ENCODE peak calls at places on chromosomes 1 and 21, in six cellular contexts. T is activated CD8-positive, alpha-beta memory T cell treated with anti-CD3 and anti-CD28 coated beads, Interleukin-2, amount 50 U/mL, for 48 hours; M is NCI-H748 treated with DMSO at 0.1 percent for 48 hours; W is activated effector memory CD4-positive, alpha-beta T cell treated with Interleukin-2 at 50 U/mL for 16 hours; P is retina; Z is foreskin fibroblast. L is an unnamed sample.

GRCh38 chr1:107807405-107807804 is 157.6 kb downstream of the VAV3 start:
- DNase-seq in P (no peak), W (no peak), T (no peak), Z (no peak), M (no peak), L (no peak)

GRCh38 chr1:182860658-182861057 is 21.5 kb downstream of the DHX9 start:
- DNase-seq in M (no peak), Z (no peak), W (no peak), T (no peak), P (no peak), L (no peak)

GRCh38 chr1:72915581-72915980 is 633.2 kb upstream of the NEGR1 start:
- DNase-seq in Z (no peak), P (no peak), T (no peak), M (no peak), W (no peak), L (peak)

GRCh38 chr1:223363057-223363855 is 720 bp downstream of the SUSD4 start:
- DNase-seq in P (peak), M (peak), W (no peak), Z (peak), T (peak), L (peak)

GRCh38 chr1:156912310-156912709 is 8.1 kb upstream of the LRRC71 start:
- DNase-seq in W (no peak), M (no peak), Z (no peak), P (peak), T (no peak), L (no peak)

GRCh38 chr1:165434264-165434663 is 10.7 kb downstream of the RXRG start:
- DNase-seq in Z (no peak), M (no peak), W (no peak), P (peak), T (no peak), L (peak)

GRCh38 chr1:103220503-103221095 is 112.3 kb upstream of the COL11A1 start:
- DNase-seq in T (no peak), M (no peak), W (no peak), Z (peak), P (no peak), L (no peak)

GRCh38 chr1:150165622-150166612 is 16.2 kb downstream of the PLEKHO1 start:
- DNase-seq in P (peak), W (peak), Z (peak), T (no peak), M (peak), L (peak)

GRCh38 chr1:210372931-210373627 is 44.4 kb downstream of the HHAT start:
- DNase-seq in P (no peak), T (no peak), Z (no peak), M (no peak), W (no peak), L (no peak)

GRCh38 chr21:34981793-34982192 is 67.3 kb downstream of the RUNX1 start:
- DNase-seq in Z (no peak), P (no peak), M (no peak), W (no peak), T (no peak), L (no peak)

GRCh38 chr1:90007979-90008404 is 13.1 kb downstream of the ZNF326 start:
- DNase-seq in W (no peak), M (no peak), T (no peak), Z (no peak), P (no peak), L (no peak)

GRCh38 chr1:89605692-89606091 is 27.2 kb upstream of the LRRC8C start:
- DNase-seq in T (no peak), W (no peak), P (no peak), Z (peak), M (no peak), L (no peak)

GRCh38 chr1:212229654-212230053 is 55.6 kb upstream of the PPP2R5A start:
- DNase-seq in P (no peak), T (no peak), M (no peak), W (no peak), Z (peak), L (no peak)

GRCh38 chr21:21165063-21165645 is 166.9 kb downstream of the NCAM2 start:
- DNase-seq in Z (peak), P (no peak), T (no peak), M (no peak), W (no peak), L (no peak)

GRCh38 chr1:45304311-45305081 is 22.2 kb upstream of the HPDL start:
- DNase-seq in W (no peak), P (no peak), Z (peak), M (no peak), T (peak), L (no peak)

GRCh38 chr1:111490220-111490619 is 13.2 kb downstream of the ADORA3 start:
- DNase-seq in M (no peak), P (no peak), T (no peak), W (no peak), Z (no peak), L (no peak)

L was measured in NCI-H1417.